ENCODE peak calls at places on chromosome 22, in six cellular contexts. F, W, V, T, Y and H are unnamed samples.

GRCh38 chr22:47277001-47277400 is 514.6 kb downstream of the TBC1D22A start:
- DNase-seq in Y (peak), F (no peak), T (no peak), V (no peak), W (no peak), H (no peak)

GRCh38 chr22:36554101-36554500 is 25.1 kb upstream of the EIF3D start:
- DNase-seq in Y (no peak), V (no peak), T (no peak), W (no peak), F (no peak), H (no peak)

GRCh38 chr22:37911273-37911672 is 5.2 kb downstream of the MICALL1 start:
- DNase-seq in V (no peak), Y (no peak), T (no peak), W (no peak), F (no peak), H (no peak)

GRCh38 chr22:47206819-47207218 is 444.4 kb downstream of the TBC1D22A start:
- DNase-seq in Y (no peak), T (no peak), W (no peak), F (no peak), V (no peak), H (no peak)

GRCh38 chr22:45310331-45311032 is 748 bp downstream of the FAM118A start:
- DNase-seq in Y (no peak), F (peak), T (no peak), V (no peak), W (peak), H (no peak)

GRCh38 chr22:22682807-22683667 is 38.6 kb downstream of the GGTLC2 start:
- DNase-seq in V (no peak), T (no peak), W (no peak), Y (no peak), F (no peak), H (no peak)

GRCh38 chr22:43152355-43153071 is 1.2 kb downstream of the TSPO start:
- DNase-seq in Y (peak), T (peak), V (peak), F (no peak), W (peak), H (peak)

GRCh38 chr22:49380828-49381114 is 446.9 kb downstream of the BRD1 start:
- DNase-seq in Y (no peak), V (no peak), T (no peak), W (no peak), F (no peak), H (no peak)

GRCh38 chr22:38698407-38699094 is 2.2 kb downstream of the JOSD1 start:
- DNase-seq in Y (peak), V (no peak), T (no peak), F (no peak), W (no peak), H (no peak)

GRCh38 chr22:31347251-31348008 is 1.3 kb upstream of the PATZ1 start:
- DNase-seq in F (peak), T (peak), Y (peak), W (peak), V (peak), H (peak)

GRCh38 chr22:32674925-32675825 is 126.3 kb upstream of the TIMP3 start:
- DNase-seq in V (no peak), Y (no peak), W (no peak), T (no peak), F (no peak), H (no peak)

GRCh38 chr22:35913925-35914324 is 114.7 kb downstream of the RBFOX2 start:
- DNase-seq in T (no peak), F (no peak), Y (no peak), W (no peak), V (no peak), H (no peak)

GRCh38 chr22:25475554-25476022 is 88.9 kb upstream of the GRK3 start:
- DNase-seq in F (peak), T (no peak), V (no peak), W (no peak), Y (no peak), H (no peak)

GRCh38 chr22:26648011-26648497 is 9.3 kb upstream of the MIAT start:
- DNase-seq in T (no peak), V (peak), Y (no peak), W (peak), F (peak), H (no peak)

GRCh38 chr22:44642096-44642644 is 59.8 kb upstream of the PRR5 start:
- DNase-seq in F (no peak), V (no peak), Y (no peak), W (no peak), T (no peak), H (no peak)

GRCh38 chr22:23066200-23067022 is 3.9 kb upstream of the GNAZ start:
- DNase-seq in F (no peak), T (no peak), Y (peak), W (no peak), V (no peak), H (no peak)

GRCh38 chr22:27576815-27577564 is 224.6 kb downstream of the MN1 start:
- DNase-seq in W (no peak), V (no peak), F (no peak), Y (no peak), T (no peak), H (no peak)

GRCh38 chr22:42932857-42933782 is 76.0 kb upstream of the ARFGAP3 start:
- DNase-seq in V (no peak), W (peak), F (no peak), T (peak), Y (peak), H (no peak)

GRCh38 chr22:18000441-18001039 is 23.8 kb downstream of the MICAL3 start:
- DNase-seq in T (no peak), W (peak), V (no peak), Y (no peak), F (peak), H (no peak)

GRCh38 chr22:37820350-37820749 is 2.8 kb upstream of the GALR3 start:
- DNase-seq in V (no peak), T (no peak), W (no peak), Y (no peak), F (no peak), H (no peak)

GRCh38 chr22:26174280-26174679 is 5.0 kb downstream of the SEZ6L start:
- DNase-seq in V (no peak), Y (no peak), W (no peak), F (peak), T (no peak), H (peak)